ENCODE peak calls at places on chromosomes 1 and 21, in four cellular contexts. X is mammary epithelial cell, I is neural crest cell, Y is endothelial cell. J is an unnamed sample.

GRCh38 chr1:220879090-220879508 is at the start of gene HLX:
- DNase-seq in X (peak), Y (peak), I (peak), J (no peak)

GRCh38 chr1:1630191-1630964 is 1.6 kb upstream of the MMP23B start:
- DNase-seq in Y (peak), X (no peak), I (no peak), J (peak)

GRCh38 chr21:41425954-41426655 is at the start of gene MX1:
- DNase-seq in Y (peak), I (no peak), X (peak), J (peak)

GRCh38 chr1:36457691-36458090 is 6.5 kb downstream of the MRPS15 start:
- DNase-seq in Y (no peak), I (no peak), X (no peak), J (no peak)

GRCh38 chr1:37931148-37931492 is 15.7 kb downstream of the INPP5B start:
- DNase-seq in I (no peak), X (no peak), Y (no peak), J (no peak)

GRCh38 chr1:180210008-180210555 is 20.0 kb upstream of the LHX4 start:
- DNase-seq in Y (no peak), X (peak), I (no peak), J (peak)

GRCh38 chr1:204615881-204616280 is 69.7 kb downstream of the LRRN2 start:
- DNase-seq in Y (no peak), X (no peak), I (no peak), J (no peak)

GRCh38 chr21:29504751-29505321 is 206.1 kb downstream of the BACH1 start:
- DNase-seq in I (no peak), X (peak), Y (no peak), J (peak)

GRCh38 chr1:227082999-227083746 is 143.1 kb downstream of the COQ8A start:
- DNase-seq in I (no peak), Y (no peak), X (no peak), J (no peak)

GRCh38 chr1:208149776-208150514 is 94.2 kb downstream of the PLXNA2 start:
- DNase-seq in X (no peak), I (no peak), Y (no peak), J (no peak)

GRCh38 chr1:2290171-2290578 is 62.1 kb downstream of the SKI start:
- DNase-seq in I (no peak), Y (no peak), X (no peak), J (no peak)

GRCh38 chr1:73593804-73594203 is 604.2 kb downstream of the LRRIQ3 start:
- DNase-seq in Y (no peak), I (no peak), X (peak), J (peak)

GRCh38 chr1:156664949-156665411 is 12.2 kb downstream of the NES start:
- DNase-seq in Y (no peak), X (no peak), I (peak), J (no peak)

GRCh38 chr1:213127074-213127473 is 76.0 kb downstream of the RPS6KC1 start:
- DNase-seq in Y (no peak), I (no peak), X (peak), J (no peak)

GRCh38 chr1:93690921-93691789 is 9.5 kb upstream of the BCAR3 start:
- DNase-seq in Y (no peak), X (no peak), I (no peak), J (no peak)

GRCh38 chr1:36503733-36504132 is 21.0 kb upstream of the CSF3R start:
- DNase-seq in Y (no peak), X (no peak), I (no peak), J (no peak)

GRCh38 chr1:154956557-154956956 is 658 bp upstream of the PBXIP1 start:
- DNase-seq in I (no peak), Y (no peak), X (no peak), J (no peak)

GRCh38 chr1:155307247-155307740 is 1.4 kb upstream of the FDPS start:
- DNase-seq in Y (no peak), I (no peak), X (peak), J (no peak)

GRCh38 chr1:147389532-147390184 is 147.2 kb downstream of the CHD1L start:
- DNase-seq in Y (peak), X (peak), I (peak), J (peak)

GRCh38 chr1:64898107-64898861 is 68.1 kb downstream of the JAK1 start:
- DNase-seq in X (peak), Y (no peak), I (no peak), J (peak)